ENCODE peak calls at places on chromosomes 16 and 17, in six cellular contexts. I is HT-29, E is EH, Z is NCI-H510A, A is dermis blood vessel endothelial cell, H is uterus. K is an unnamed sample.
A peak's percentile ranks its signal among the peaks of the same experiment; 100 is the strongest.

GRCh38 chr16:20676268-20676828 is 21.1 kb downstream of the ACSM1 start:
- DNase-seq in I (no peak), E (no peak), Z (no peak), A (no peak), H (peak; percentile 29), K (no peak)

GRCh38 chr16:83926726-83927397 is 26.2 kb upstream of the OSGIN1 start:
- DNase-seq in I (peak; percentile 90), E (peak; percentile 73), Z (no peak), A (peak; percentile 77), H (peak; percentile 76), K (peak; percentile 75)

GRCh38 chr16:51880776-51881175 is 666.2 kb downstream of the TOX3 start:
- DNase-seq in I (peak; percentile 16), E (peak; percentile 86), Z (no peak), A (peak; percentile 49), H (no peak), K (no peak)

GRCh38 chr16:58628845-58629680 is 563 bp downstream of the CNOT1 start:
- DNase-seq in I (peak; percentile 58), E (peak; percentile 35), Z (no peak), A (peak; percentile 50), H (peak; percentile 31), K (peak; percentile 73)

GRCh38 chr17:7242717-7243576 is 698 bp upstream of the GABARAP start:
- DNase-seq in I (peak; percentile 89), E (peak; percentile 91), Z (peak; percentile 94), A (peak; percentile 98), H (peak; percentile 95), K (peak; percentile 94)

GRCh38 chr16:82043680-82044584 is 8.9 kb downstream of the HSD17B2 start:
- DNase-seq in I (no peak), E (peak; percentile 88), Z (no peak), A (no peak), H (no peak), K (no peak)

GRCh38 chr17:75877752-75878173 is 618 bp downstream of the TRIM47 start:
- DNase-seq in I (peak; percentile 82), E (peak; percentile 73), Z (peak; percentile 44), A (peak; percentile 86), H (peak; percentile 80), K (peak; percentile 81)

GRCh38 chr16:81729451-81729850 is 49.6 kb upstream of the PLCG2 start:
- DNase-seq in I (no peak), E (no peak), Z (no peak), A (no peak), H (no peak), K (no peak)

GRCh38 chr17:43822566-43823190 is 10.3 kb downstream of the MPP3 start:
- DNase-seq in I (no peak), E (no peak), Z (no peak), A (no peak), H (no peak), K (no peak)

GRCh38 chr16:1612320-1613111 is at the start of gene CRAMP1:
- DNase-seq in I (peak; percentile 37), E (peak; percentile 18), Z (no peak), A (peak; percentile 42), H (no peak), K (peak; percentile 41)

GRCh38 chr17:42283241-42284019 is 4.9 kb upstream of the STAT5A start:
- DNase-seq in I (no peak), E (no peak), Z (no peak), A (no peak), H (peak; percentile 7), K (no peak)

GRCh38 chr17:5282639-5283217 is 644 bp downstream of the RABEP1 start:
- DNase-seq in I (peak; percentile 27), E (peak; percentile 16), Z (no peak), A (peak; percentile 33), H (peak; percentile 31), K (peak; percentile 55)

GRCh38 chr17:8151120-8151640 is 1.0 kb downstream of the PER1 start:
- DNase-seq in I (peak; percentile 44), E (peak; percentile 90), Z (peak; percentile 63), A (peak; percentile 95), H (peak; percentile 94), K (peak; percentile 92)

GRCh38 chr16:27113341-27113841 is 46.7 kb downstream of the C16orf82 start:
- DNase-seq in I (no peak), E (no peak), Z (no peak), A (peak; percentile 8), H (no peak), K (no peak)

GRCh38 chr17:39199673-39199985 is 454 bp upstream of the RPL19 start:
- DNase-seq in I (no peak), E (no peak), Z (peak; percentile 71), A (no peak), H (no peak), K (no peak)

GRCh38 chr17:40341808-40342574 is 22.5 kb downstream of the GJD3 start:
- DNase-seq in I (peak; percentile 74), E (peak; percentile 72), Z (peak; percentile 54), A (peak; percentile 77), H (peak; percentile 83), K (peak; percentile 27)

GRCh38 chr16:29876578-29877249 is 13.7 kb upstream of the CDIPT start:
- DNase-seq in I (no peak), E (no peak), Z (no peak), A (no peak), H (no peak), K (peak; percentile 51)

GRCh38 chr16:14486520-14487303 is 143.3 kb downstream of the PARN start:
- DNase-seq in I (peak; percentile 92), E (peak; percentile 97), Z (peak; percentile 13), A (peak; percentile 89), H (peak; percentile 83), K (no peak)

GRCh38 chr16:1152651-1153259 is at the start of gene CACNA1H:
- DNase-seq in I (no peak), E (no peak), Z (no peak), A (no peak), H (peak; percentile 65), K (peak; percentile 63)

GRCh38 chr17:7886227-7887037 is 2.2 kb upstream of the CHD3 start:
- DNase-seq in I (peak; percentile 34), E (peak; percentile 31), Z (no peak), A (peak; percentile 48), H (peak; percentile 52), K (peak; percentile 67)

GRCh38 chr16:70746040-70746707 is 54.8 kb downstream of the VAC14 start:
- DNase-seq in I (peak; percentile 78), E (peak; percentile 88), Z (no peak), A (peak; percentile 64), H (peak; percentile 89), K (peak; percentile 43)

GRCh38 chr16:87350681-87351319 is 32.8 kb downstream of the FBXO31 start:
- DNase-seq in I (no peak), E (peak; percentile 82), Z (no peak), A (no peak), H (no peak), K (no peak)

GRCh38 chr16:67872131-67872630 is 671 bp upstream of the EDC4 start:
- DNase-seq in I (no peak), E (no peak), Z (no peak), A (no peak), H (no peak), K (no peak)

GRCh38 chr16:71647391-71647790 is 21.4 kb downstream of the MARVELD3 start:
- DNase-seq in I (no peak), E (no peak), Z (no peak), A (no peak), H (no peak), K (no peak)

GRCh38 chr17:8176998-8177731 is 985 bp upstream of the TMEM107 start:
- DNase-seq in I (no peak), E (no peak), Z (no peak), A (no peak), H (no peak), K (no peak)

GRCh38 chr16:48194828-48195566 is 39.2 kb upstream of the ABCC12 start:
- DNase-seq in I (peak; percentile 29), E (peak; percentile 6), Z (peak; percentile 15), A (peak; percentile 43), H (no peak), K (no peak)

GRCh38 chr16:12311887-12312286 is 335.4 kb downstream of the SNX29 start:
- DNase-seq in I (no peak), E (no peak), Z (no peak), A (peak; percentile 39), H (no peak), K (no peak)

GRCh38 chr16:2089676-2090480 is 42.1 kb downstream of the TSC2 start:
- DNase-seq in I (no peak), E (no peak), Z (no peak), A (no peak), H (no peak), K (no peak)

GRCh38 chr16:89406277-89406888 is 84.0 kb downstream of the ANKRD11 start:
- DNase-seq in I (no peak), E (no peak), Z (no peak), A (no peak), H (no peak), K (no peak)